ENCODE peak calls at places on chromosomes 3 and 15, in seven cellular contexts. Z is mesendoderm; W is HuH-7; U is effector CD4-positive, alpha-beta T cell; C is globus pallidus; Q is upper lobe of right lung; R is adrenal gland. S is an unnamed sample.

GRCh38 chr15:76802411-76802810 is 102.7 kb downstream of the SCAPER start:
- DNase-seq in Z (peak), W (no peak), U (no peak), C (no peak), Q (no peak), R (no peak), S (peak)

GRCh38 chr3:142270407-142270806 is 45.0 kb upstream of the GK5 start:
- DNase-seq in Z (no peak), W (no peak), U (no peak), C (no peak), Q (no peak), R (no peak), S (no peak)

GRCh38 chr15:88647362-88648105 is 8.7 kb downstream of the ISG20 start:
- DNase-seq in Z (no peak), W (no peak), U (no peak), C (no peak), Q (no peak), R (peak), S (no peak)

GRCh38 chr15:68199340-68199739 is 5.8 kb downstream of the CALML4 start:
- DNase-seq in Z (no peak), W (no peak), U (no peak), C (no peak), Q (no peak), R (no peak), S (no peak)

GRCh38 chr3:133992951-133993595 is 36.7 kb downstream of the SLCO2A1 start:
- DNase-seq in Z (no peak), W (no peak), U (no peak), C (no peak), Q (no peak), R (no peak), S (no peak)

GRCh38 chr15:47803767-47804166 is 86.5 kb downstream of the SEMA6D start:
- DNase-seq in Z (no peak), W (no peak), U (no peak), C (no peak), Q (no peak), R (no peak), S (no peak)

GRCh38 chr3:99984668-99985067 is 129.6 kb downstream of the FILIP1L start:
- DNase-seq in Z (no peak), W (no peak), U (no peak), C (no peak), Q (no peak), R (no peak), S (no peak)

GRCh38 chr3:153087595-153088566 is 74.1 kb upstream of the RAP2B start:
- DNase-seq in Z (no peak), W (no peak), U (no peak), C (no peak), Q (no peak), R (no peak), S (peak)

GRCh38 chr3:21718943-21719591 is 31.9 kb downstream of the ZNF385D start:
- DNase-seq in Z (no peak), W (no peak), U (no peak), C (no peak), Q (no peak), R (no peak), S (no peak)

GRCh38 chr15:57751177-57751800 is 44.8 kb downstream of the POLR2M start:
- DNase-seq in Z (peak), W (no peak), U (no peak), C (peak), Q (no peak), R (no peak), S (peak)

GRCh38 chr3:168544097-168544957 is 448.6 kb upstream of the GOLIM4 start:
- DNase-seq in Z (peak), W (no peak), U (no peak), C (no peak), Q (no peak), R (no peak), S (no peak)

GRCh38 chr3:66010348-66011097 is 28.2 kb downstream of the MAGI1 start:
- DNase-seq in Z (no peak), W (no peak), U (no peak), C (no peak), Q (no peak), R (no peak), S (no peak)